ENCODE peak calls at places on chromosomes 1 and 21, in four cellular contexts. B is tibial nerve, Q is trophoblast cell, X is left ventricle myocardium inferior. O is an unnamed sample.

GRCh38 chr1:15799004-15799867 is 8.2 kb downstream of the UQCRHL start:
- DNase-seq in X (peak; percentile 23), B (peak; percentile 66), Q (peak; percentile 94), O (peak; percentile 76)

GRCh38 chr1:43066578-43066977 is 105.5 kb downstream of the EBNA1BP2 start:
- DNase-seq in Q (no peak), X (no peak), B (no peak), O (no peak)

GRCh38 chr1:108661030-108661609 is at the start of gene HENMT1:
- DNase-seq in Q (peak; percentile 59), B (peak; percentile 23), X (peak; percentile 60), O (peak; percentile 63)

GRCh38 chr1:198633675-198634121 is 5.1 kb upstream of the PTPRC start:
- DNase-seq in B (no peak), Q (no peak), X (no peak), O (no peak)

GRCh38 chr1:156452863-156453262 is 47.7 kb downstream of the MEF2D start:
- DNase-seq in X (no peak), Q (no peak), B (no peak), O (no peak)

GRCh38 chr1:21100496-21100895 is 76.2 kb downstream of the EIF4G3 start:
- DNase-seq in X (no peak), Q (peak; percentile 24), B (peak; percentile 18), O (peak; percentile 17)

GRCh38 chr1:203663820-203664219 is 37.2 kb downstream of the ATP2B4 start:
- DNase-seq in X (no peak), B (no peak), Q (no peak), O (no peak)

GRCh38 chr21:40732998-40733397 is 114.0 kb downstream of the DSCAM start:
- DNase-seq in X (no peak), Q (no peak), B (no peak), O (no peak)

GRCh38 chr1:206472454-206472853 is 2.2 kb downstream of the IKBKE start:
- DNase-seq in X (no peak), Q (no peak), B (no peak), O (peak; percentile 56)

GRCh38 chr1:214123061-214123784 is 135.4 kb downstream of the PROX1 start:
- DNase-seq in B (peak; percentile 23), Q (peak; percentile 25), X (no peak), O (peak; percentile 17)

GRCh38 chr1:216034506-216034905 is 388.7 kb downstream of the USH2A start:
- DNase-seq in Q (peak; percentile 14), X (no peak), B (no peak), O (no peak)

GRCh38 chr1:201713093-201713810 is 115.7 kb upstream of the IPO9 start:
- DNase-seq in Q (peak; percentile 98), X (peak; percentile 93), B (peak; percentile 97), O (peak; percentile 99)

GRCh38 chr1:95650631-95651030 is 416.6 kb downstream of the RWDD3 start:
- DNase-seq in B (no peak), Q (no peak), X (no peak), O (no peak)

GRCh38 chr1:245952383-245952989 is 554.6 kb downstream of the SMYD3 start:
- DNase-seq in X (no peak), B (no peak), Q (no peak), O (no peak)

GRCh38 chr1:87403047-87403820 is 74.6 kb downstream of the LMO4 start:
- DNase-seq in X (no peak), B (no peak), Q (no peak), O (no peak)

GRCh38 chr1:189609206-189609605 is 868.5 kb downstream of the BRINP3 start:
- DNase-seq in B (no peak), Q (no peak), X (no peak), O (no peak)

GRCh38 chr1:193590102-193590501 is 403.7 kb upstream of the B3GALT2 start:
- DNase-seq in Q (no peak), B (no peak), X (no peak), O (no peak)

GRCh38 chr1:200666309-200666708 is 3.4 kb downstream of the DDX59 start:
- DNase-seq in Q (no peak), X (no peak), B (no peak), O (no peak)

GRCh38 chr1:37476087-37476452 is 1.7 kb downstream of the ZC3H12A start:
- DNase-seq in Q (no peak), B (no peak), X (no peak), O (no peak)

GRCh38 chr21:42523941-42524340 is 10.3 kb downstream of the SLC37A1 start:
- DNase-seq in X (no peak), Q (no peak), B (no peak), O (no peak)

GRCh38 chr1:39639333-39640130 is at the start of gene HEYL:
- DNase-seq in B (peak; percentile 32), Q (no peak), X (peak; percentile 85), O (peak; percentile 90)

GRCh38 chr1:226407497-226408284 is at the start of gene PARP1:
- DNase-seq in X (peak; percentile 90), Q (peak; percentile 91), B (peak; percentile 80), O (peak; percentile 87)

GRCh38 chr1:193916452-193916851 is 730.0 kb upstream of the B3GALT2 start:
- DNase-seq in Q (no peak), B (no peak), X (no peak), O (no peak)

GRCh38 chr1:32413507-32414185 is 19.4 kb upstream of the BSDC1 start:
- DNase-seq in X (peak; percentile 20), Q (peak; percentile 67), B (peak; percentile 80), O (peak; percentile 42)

GRCh38 chr1:97849350-97850339 is 71.2 kb downstream of the DPYD start:
- DNase-seq in Q (peak; percentile 11), B (no peak), X (no peak), O (no peak)

GRCh38 chr21:43664358-43664757 is 5.0 kb downstream of the RRP1B start:
- DNase-seq in X (no peak), B (no peak), Q (no peak), O (no peak)

GRCh38 chr21:33395866-33396265 is 7.3 kb upstream of the IFNGR2 start:
- DNase-seq in X (no peak), B (no peak), Q (no peak), O (no peak)

GRCh38 chr1:110593905-110594304 is 12.3 kb downstream of the KCNA2 start:
- DNase-seq in B (no peak), Q (no peak), X (no peak), O (no peak)

GRCh38 chr21:45612096-45613019 is 31.2 kb upstream of the PCBP3 start:
- DNase-seq in Q (no peak), X (no peak), B (no peak), O (no peak)

GRCh38 chr21:32727478-32727727 is 410 bp downstream of the SYNJ1 start:
- DNase-seq in X (no peak), Q (no peak), B (no peak), O (no peak)

GRCh38 chr1:173202430-173203145 is 4.5 kb downstream of the TNFSF4 start:
- DNase-seq in Q (peak; percentile 41), B (peak; percentile 71), X (no peak), O (no peak)

GRCh38 chr1:167404908-167405307 is 113.4 kb downstream of the CD247 start:
- DNase-seq in X (no peak), B (no peak), Q (no peak), O (no peak)

DNA sequence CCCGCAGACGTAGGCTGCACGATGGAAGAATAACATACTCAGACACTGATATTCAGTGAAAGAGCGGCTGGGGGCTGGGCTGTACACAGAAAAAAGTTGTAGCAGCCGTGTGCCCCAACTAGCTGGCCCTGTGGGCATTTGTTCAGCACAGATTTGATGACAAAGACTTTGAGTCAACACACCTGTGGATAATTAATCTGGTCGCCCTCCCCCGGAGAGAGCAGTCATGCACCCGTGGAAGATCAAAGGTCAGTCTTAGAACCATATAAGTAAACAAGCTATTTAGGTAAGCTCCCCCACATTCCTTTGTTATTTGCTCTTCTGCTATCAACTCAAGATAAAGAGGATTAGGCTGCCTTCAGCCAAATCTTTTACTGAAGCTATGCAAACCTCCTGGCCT is 148.4 kb upstream of the HMCN1 start:
- DNase-seq in X (no peak), B (no peak), Q (no peak), O (no peak)
- H3K9me3 ChIP-seq in X (peaks cover 41% of the 10 kb centered on the region), B (no peaks in the 10 kb centered on the region), Q (peaks cover 11% of the 10 kb centered on the region), O (no peaks in the 10 kb centered on the region)

GRCh38 chr1:224727851-224728250 is 111.7 kb downstream of the CNIH3 start:
- DNase-seq in X (no peak), Q (no peak), B (no peak), O (peak; percentile 25)

GRCh38 chr1:224730540-224730939 is 114.4 kb downstream of the CNIH3 start:
- DNase-seq in X (no peak), Q (no peak), B (no peak), O (no peak)

GRCh38 chr1:224727351-224727750 is 111.2 kb downstream of the CNIH3 start:
- DNase-seq in X (no peak), Q (no peak), B (no peak), O (no peak)

GRCh38 chr1:224722838-224723237 is 106.7 kb downstream of the CNIH3 start:
- DNase-seq in B (no peak), Q (no peak), X (no peak), O (no peak)

DNA sequence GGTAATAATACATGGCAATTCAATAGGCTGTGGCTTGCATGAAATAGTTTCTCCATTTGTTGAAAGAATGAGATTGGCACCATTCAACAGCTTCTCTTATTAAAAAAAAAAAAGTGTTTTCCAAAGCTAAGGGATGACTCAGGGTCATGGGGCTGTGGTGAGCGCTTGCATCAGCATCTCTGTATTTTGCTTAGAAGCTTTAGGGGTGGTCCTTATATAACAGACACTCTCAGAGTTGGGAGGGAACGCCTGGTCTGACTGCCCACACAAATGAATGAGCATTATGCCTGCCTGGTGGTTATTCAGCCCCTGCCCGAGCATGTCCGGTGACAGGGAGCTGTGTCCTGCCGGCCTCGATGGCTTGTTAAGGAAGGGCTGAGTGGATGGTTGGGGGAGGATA is 110.7 kb downstream of the CNIH3 start:
- DNase-seq in B (peak; percentile 70), Q (no peak), X (no peak), O (peak; percentile 46)
- H3K27ac ChIP-seq in B (peak overlapping the region; percentile 73), Q (no peak overlapping the region), X (no peak overlapping the region), O (no peak overlapping the region)

GRCh38 chr1:8421721-8422120 is 103.8 kb downstream of the SLC45A1 start:
- DNase-seq in X (no peak), B (peak; percentile 30), Q (no peak), O (no peak)
- H3K4me3 ChIP-seq in X (peak overlapping the region; percentile 84), B (peak overlapping the region; percentile 86), Q (no peak overlapping the region), O (peak overlapping the region; percentile 98)

DNA sequence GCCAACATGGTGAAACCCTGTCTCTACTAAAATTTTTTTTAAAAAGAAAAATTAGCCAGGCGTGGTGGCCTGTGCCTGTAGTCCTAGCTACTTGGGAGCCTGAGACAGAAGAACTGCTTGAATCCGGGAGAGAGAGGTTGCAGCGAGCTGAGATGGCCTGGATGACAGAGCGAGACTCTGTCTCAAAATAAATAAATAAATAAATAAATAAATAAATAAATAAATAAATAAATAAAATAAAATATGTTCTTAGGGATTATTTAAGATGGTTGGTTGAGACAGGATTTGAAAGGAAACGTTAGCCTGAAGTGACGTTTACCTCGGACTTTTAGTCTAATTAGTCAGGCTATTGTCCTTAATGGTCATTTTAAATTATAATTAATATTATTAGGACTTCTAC is 88.5 kb upstream of the CHRM3 start:
- DNase-seq in Q (no peak), B (no peak), X (no peak), O (no peak)
- H3K9me3 ChIP-seq in Q (no peaks in the 10 kb centered on the region), B (no peaks in the 10 kb centered on the region), X (no peaks in the 10 kb centered on the region), O (no peaks in the 10 kb centered on the region)

DNA sequence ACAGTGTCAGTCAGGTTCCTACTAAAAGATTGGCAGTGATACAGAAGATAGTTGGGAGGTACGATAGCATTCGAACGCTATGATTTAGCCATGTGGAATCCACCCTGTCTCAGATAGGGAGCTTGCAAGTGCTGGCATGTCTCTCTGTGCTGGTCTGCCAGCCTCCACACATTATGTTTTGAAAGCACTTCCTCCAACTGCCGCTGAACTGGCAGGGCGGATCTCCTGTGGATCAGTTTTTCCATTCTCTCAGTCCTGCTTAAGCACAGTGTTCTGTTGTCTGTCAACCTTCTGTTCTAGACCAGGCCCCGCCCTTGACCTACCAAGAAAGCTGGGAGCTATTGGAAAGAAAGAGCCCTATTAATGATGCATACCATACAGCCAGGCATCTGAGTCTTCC is 65.5 kb upstream of the PALMD start:
- DNase-seq in B (no peak), Q (peak; percentile 70), X (peak; percentile 20), O (peak; percentile 14)
- H3K27ac ChIP-seq in B (peak overlapping the region; percentile 39), Q (no peak overlapping the region), X (peak overlapping the region; percentile 46), O (peak overlapping the region; percentile 27)

GRCh38 chr1:41338820-41339219 is 22.4 kb upstream of the FOXO6 start:
- DNase-seq in Q (no peak), B (no peak), X (no peak), O (no peak)
- H3K4me3 ChIP-seq in Q (no peak overlapping the region), B (no peak overlapping the region), X (no peak overlapping the region), O (no peak overlapping the region)